ENCODE peak calls at places on chromosomes 2 and 18, in nine cellular contexts. One of them, this sample, is unnamed. For H3K4me1 and H3K9me3, the result is how much of the 10 kb centered on the place peaks cover.

GRCh38 chr2:149597050-149598013 is 9.8 kb upstream of the MMADHC start:
- DNase-seq in left lung: no peak
- DNase-seq in sigmoid colon: peak
- DNase-seq in heart right ventricle: peak
- DNase-seq in left ventricle myocardium inferior: no peak
- DNase-seq in CD4-positive, alpha-beta memory T cell: peak
- DNase-seq in esophagus squamous epithelium: no peak
- DNase-seq in breast epithelium: peak
- DNase-seq in upper lobe of right lung: no peak
- DNase-seq in this sample: peak

GRCh38 chr2:131140581-131140980 is 35.4 kb downstream of the PLEKHB2 start:
- DNase-seq in sigmoid colon: no peak
- DNase-seq in esophagus squamous epithelium: no peak
- DNase-seq in CD4-positive, alpha-beta memory T cell: no peak
- DNase-seq in left ventricle myocardium inferior: no peak
- DNase-seq in left lung: no peak
- DNase-seq in breast epithelium: no peak
- DNase-seq in heart right ventricle: no peak
- DNase-seq in upper lobe of right lung: no peak
- DNase-seq in this sample: no peak

GRCh38 chr2:122136071-122136470 is 380.6 kb downstream of the TSN start:
- DNase-seq in left lung: no peak
- DNase-seq in esophagus squamous epithelium: no peak
- DNase-seq in heart right ventricle: no peak
- DNase-seq in CD4-positive, alpha-beta memory T cell: no peak
- DNase-seq in sigmoid colon: no peak
- DNase-seq in breast epithelium: no peak
- DNase-seq in upper lobe of right lung: no peak
- DNase-seq in left ventricle myocardium inferior: no peak
- DNase-seq in this sample: no peak

GRCh38 chr2:124804014-124804940 is 779.2 kb downstream of the CNTNAP5 start:
- DNase-seq in heart right ventricle: no peak
- DNase-seq in left lung: no peak
- DNase-seq in upper lobe of right lung: no peak
- DNase-seq in esophagus squamous epithelium: no peak
- DNase-seq in breast epithelium: no peak
- DNase-seq in sigmoid colon: no peak
- DNase-seq in left ventricle myocardium inferior: no peak
- DNase-seq in CD4-positive, alpha-beta memory T cell: no peak
- DNase-seq in this sample: no peak

GRCh38 chr2:62265116-62265515 is 69.2 kb downstream of the B3GNT2 start:
- DNase-seq in left lung: peak
- DNase-seq in esophagus squamous epithelium: no peak
- DNase-seq in CD4-positive, alpha-beta memory T cell: no peak
- DNase-seq in upper lobe of right lung: no peak
- DNase-seq in heart right ventricle: no peak
- DNase-seq in sigmoid colon: no peak
- DNase-seq in left ventricle myocardium inferior: no peak
- DNase-seq in breast epithelium: no peak
- DNase-seq in this sample: no peak

GRCh38 chr2:199757466-199757865 is 93.5 kb downstream of the FTCDNL1 start:
- DNase-seq in upper lobe of right lung: peak
- DNase-seq in left ventricle myocardium inferior: peak
- DNase-seq in breast epithelium: peak
- DNase-seq in heart right ventricle: peak
- DNase-seq in sigmoid colon: peak
- DNase-seq in left lung: peak
- DNase-seq in CD4-positive, alpha-beta memory T cell: no peak
- DNase-seq in esophagus squamous epithelium: no peak
- DNase-seq in this sample: no peak

GRCh38 chr18:49630246-49630699 is 68.4 kb downstream of the LIPG start:
- DNase-seq in CD4-positive, alpha-beta memory T cell: no peak
- DNase-seq in heart right ventricle: no peak
- DNase-seq in sigmoid colon: no peak
- DNase-seq in breast epithelium: peak
- DNase-seq in left lung: no peak
- DNase-seq in esophagus squamous epithelium: no peak
- DNase-seq in upper lobe of right lung: no peak
- DNase-seq in left ventricle myocardium inferior: no peak
- DNase-seq in this sample: no peak

GRCh38 chr18:22108674-22109073 is 60.7 kb upstream of the GATA6 start:
- DNase-seq in CD4-positive, alpha-beta memory T cell: no peak
- DNase-seq in upper lobe of right lung: no peak
- DNase-seq in breast epithelium: no peak
- DNase-seq in left lung: no peak
- DNase-seq in esophagus squamous epithelium: no peak
- DNase-seq in heart right ventricle: no peak
- DNase-seq in left ventricle myocardium inferior: no peak
- DNase-seq in sigmoid colon: no peak
- DNase-seq in this sample: no peak

GRCh38 chr2:159035790-159036411 is 67.5 kb downstream of the TANC1 start:
- DNase-seq in upper lobe of right lung: no peak
- DNase-seq in sigmoid colon: no peak
- DNase-seq in left ventricle myocardium inferior: no peak
- DNase-seq in left lung: no peak
- DNase-seq in CD4-positive, alpha-beta memory T cell: peak
- DNase-seq in heart right ventricle: no peak
- DNase-seq in esophagus squamous epithelium: no peak
- DNase-seq in breast epithelium: peak
- DNase-seq in this sample: no peak

GRCh38 chr2:164840930-164841718 is 499 bp downstream of the COBLL1 start:
- DNase-seq in heart right ventricle: peak
- DNase-seq in CD4-positive, alpha-beta memory T cell: no peak
- DNase-seq in upper lobe of right lung: peak
- DNase-seq in breast epithelium: peak
- DNase-seq in esophagus squamous epithelium: no peak
- DNase-seq in sigmoid colon: peak
- DNase-seq in left ventricle myocardium inferior: peak
- DNase-seq in left lung: peak
- DNase-seq in this sample: peak

GRCh38 chr2:189226017-189226416 is 46.5 kb upstream of the COL5A2 start:
- DNase-seq in left ventricle myocardium inferior: no peak
- DNase-seq in sigmoid colon: no peak
- DNase-seq in esophagus squamous epithelium: no peak
- DNase-seq in upper lobe of right lung: no peak
- DNase-seq in left lung: no peak
- DNase-seq in heart right ventricle: no peak
- DNase-seq in CD4-positive, alpha-beta memory T cell: no peak
- DNase-seq in breast epithelium: no peak
- DNase-seq in this sample: no peak

GRCh38 chr2:179263015-179263414 is 1.6 kb downstream of the SESTD1 start:
- DNase-seq in heart right ventricle: no peak
- DNase-seq in left ventricle myocardium inferior: no peak
- DNase-seq in CD4-positive, alpha-beta memory T cell: no peak
- DNase-seq in upper lobe of right lung: no peak
- DNase-seq in left lung: no peak
- DNase-seq in breast epithelium: no peak
- DNase-seq in esophagus squamous epithelium: no peak
- DNase-seq in sigmoid colon: no peak
- DNase-seq in this sample: no peak
- H3K27ac ChIP-seq in heart right ventricle: peak
- H3K27ac ChIP-seq in left ventricle myocardium inferior: peak
- H3K27ac ChIP-seq in CD4-positive, alpha-beta memory T cell: no peak
- H3K27ac ChIP-seq in upper lobe of right lung: peak
- H3K27ac ChIP-seq in left lung: peak
- H3K27ac ChIP-seq in breast epithelium: peak
- H3K27ac ChIP-seq in esophagus squamous epithelium: peak
- H3K27ac ChIP-seq in sigmoid colon: peak
- H3K27ac ChIP-seq in this sample: peak

DNA sequence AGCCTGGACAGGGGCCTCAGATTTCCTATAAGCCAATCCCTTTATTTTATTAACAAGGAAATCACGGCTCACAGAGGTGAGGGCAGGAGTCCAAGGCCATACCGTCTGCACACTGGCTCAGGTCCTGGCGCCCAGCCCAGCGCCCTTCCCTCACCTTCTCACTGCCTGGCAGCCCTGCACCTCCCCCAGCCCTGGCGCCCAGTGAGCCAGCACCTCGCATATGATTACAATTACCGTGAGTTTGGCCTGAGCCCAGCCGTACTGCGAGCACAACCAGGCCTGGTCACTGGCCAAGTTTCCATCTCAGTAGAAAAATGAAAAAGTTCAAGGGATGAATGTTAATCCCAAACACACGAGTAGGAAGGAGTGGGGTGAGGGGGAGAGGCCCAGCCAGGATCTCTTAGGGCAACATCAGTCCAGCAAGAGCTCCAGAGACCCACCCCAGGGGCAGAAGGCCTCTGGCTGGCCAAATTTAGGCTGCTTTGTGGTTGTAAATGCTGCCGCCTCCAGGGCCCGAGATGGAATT is 68.4 kb downstream of the MCFD2 start:
- DNase-seq in esophagus squamous epithelium: peak
- DNase-seq in CD4-positive, alpha-beta memory T cell: no peak
- DNase-seq in upper lobe of right lung: peak
- DNase-seq in left lung: peak
- DNase-seq in left ventricle myocardium inferior: peak
- DNase-seq in breast epithelium: peak
- DNase-seq in heart right ventricle: peak
- DNase-seq in sigmoid colon: peak
- DNase-seq in this sample: peak
- H3K4me1 ChIP-seq in esophagus squamous epithelium: half or more
- H3K4me1 ChIP-seq in CD4-positive, alpha-beta memory T cell: under half
- H3K4me1 ChIP-seq in upper lobe of right lung: half or more
- H3K4me1 ChIP-seq in left lung: half or more
- H3K4me1 ChIP-seq in left ventricle myocardium inferior: half or more
- H3K4me1 ChIP-seq in breast epithelium: under half
- H3K4me1 ChIP-seq in heart right ventricle: half or more
- H3K4me1 ChIP-seq in sigmoid colon: half or more
- H3K4me1 ChIP-seq in this sample: half or more

GRCh38 chr2:13968811-13969210 is 663.7 kb upstream of the LRATD1 start:
- DNase-seq in sigmoid colon: no peak
- DNase-seq in CD4-positive, alpha-beta memory T cell: no peak
- DNase-seq in heart right ventricle: no peak
- DNase-seq in left ventricle myocardium inferior: no peak
- DNase-seq in upper lobe of right lung: no peak
- DNase-seq in breast epithelium: no peak
- DNase-seq in left lung: no peak
- DNase-seq in esophagus squamous epithelium: no peak
- DNase-seq in this sample: no peak
- H3K9me3 ChIP-seq in sigmoid colon: under half
- H3K9me3 ChIP-seq in CD4-positive, alpha-beta memory T cell: under half
- H3K9me3 ChIP-seq in heart right ventricle: under half
- H3K9me3 ChIP-seq in left ventricle myocardium inferior: under half
- H3K9me3 ChIP-seq in upper lobe of right lung: under half
- H3K9me3 ChIP-seq in breast epithelium: under half
- H3K9me3 ChIP-seq in left lung: under half
- H3K9me3 ChIP-seq in esophagus squamous epithelium: under half
- H3K9me3 ChIP-seq in this sample: under half

GRCh38 chr2:231521-232185 is 32.2 kb downstream of the SH3YL1 start:
- DNase-seq in breast epithelium: no peak
- DNase-seq in left ventricle myocardium inferior: no peak
- DNase-seq in CD4-positive, alpha-beta memory T cell: no peak
- DNase-seq in upper lobe of right lung: no peak
- DNase-seq in left lung: no peak
- DNase-seq in sigmoid colon: no peak
- DNase-seq in esophagus squamous epithelium: no peak
- DNase-seq in heart right ventricle: no peak
- DNase-seq in this sample: peak

GRCh38 chr2:223451-223850 is 40.4 kb downstream of the SH3YL1 start:
- DNase-seq in breast epithelium: no peak
- DNase-seq in CD4-positive, alpha-beta memory T cell: no peak
- DNase-seq in esophagus squamous epithelium: no peak
- DNase-seq in left lung: no peak
- DNase-seq in left ventricle myocardium inferior: no peak
- DNase-seq in upper lobe of right lung: no peak
- DNase-seq in sigmoid colon: no peak
- DNase-seq in heart right ventricle: no peak
- DNase-seq in this sample: no peak

GRCh38 chr2:223971-224760 is 39.7 kb downstream of the SH3YL1 start:
- DNase-seq in left lung: no peak
- DNase-seq in left ventricle myocardium inferior: no peak
- DNase-seq in breast epithelium: no peak
- DNase-seq in sigmoid colon: no peak
- DNase-seq in heart right ventricle: no peak
- DNase-seq in upper lobe of right lung: no peak
- DNase-seq in CD4-positive, alpha-beta memory T cell: no peak
- DNase-seq in esophagus squamous epithelium: no peak
- DNase-seq in this sample: no peak

GRCh38 chr2:228518-229278 is 35.1 kb downstream of the SH3YL1 start:
- DNase-seq in sigmoid colon: no peak
- DNase-seq in upper lobe of right lung: no peak
- DNase-seq in esophagus squamous epithelium: no peak
- DNase-seq in heart right ventricle: no peak
- DNase-seq in CD4-positive, alpha-beta memory T cell: no peak
- DNase-seq in breast epithelium: no peak
- DNase-seq in left lung: no peak
- DNase-seq in left ventricle myocardium inferior: no peak
- DNase-seq in this sample: no peak

DNA sequence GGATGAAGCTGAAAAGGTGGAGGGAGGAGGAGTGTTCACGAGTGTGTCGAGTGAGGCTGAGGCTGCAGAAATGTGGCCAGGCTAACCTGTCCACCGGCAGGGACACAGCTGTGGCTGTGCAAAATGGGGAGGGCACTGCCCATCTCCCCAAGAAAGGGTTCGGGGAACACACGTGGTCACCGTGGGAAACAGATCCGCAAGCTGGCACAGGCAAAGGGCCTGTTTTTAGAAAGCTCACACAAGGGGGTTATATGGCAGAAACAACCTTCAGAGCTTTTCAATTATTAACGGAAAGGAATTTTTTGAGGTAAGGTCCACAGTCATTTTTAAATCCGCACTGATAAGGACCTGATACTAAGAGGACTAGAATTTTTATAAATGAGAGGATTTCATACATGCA is 35.7 kb downstream of the SH3YL1 start:
- DNase-seq in breast epithelium: no peak
- DNase-seq in heart right ventricle: no peak
- DNase-seq in CD4-positive, alpha-beta memory T cell: no peak
- DNase-seq in left lung: no peak
- DNase-seq in left ventricle myocardium inferior: no peak
- DNase-seq in sigmoid colon: no peak
- DNase-seq in esophagus squamous epithelium: no peak
- DNase-seq in upper lobe of right lung: no peak
- DNase-seq in this sample: no peak
- H3K27ac ChIP-seq in breast epithelium: no peak
- H3K27ac ChIP-seq in heart right ventricle: no peak
- H3K27ac ChIP-seq in CD4-positive, alpha-beta memory T cell: no peak
- H3K27ac ChIP-seq in left lung: no peak
- H3K27ac ChIP-seq in left ventricle myocardium inferior: no peak
- H3K27ac ChIP-seq in sigmoid colon: no peak
- H3K27ac ChIP-seq in esophagus squamous epithelium: no peak
- H3K27ac ChIP-seq in upper lobe of right lung: no peak
- H3K27ac ChIP-seq in this sample: no peak

DNA sequence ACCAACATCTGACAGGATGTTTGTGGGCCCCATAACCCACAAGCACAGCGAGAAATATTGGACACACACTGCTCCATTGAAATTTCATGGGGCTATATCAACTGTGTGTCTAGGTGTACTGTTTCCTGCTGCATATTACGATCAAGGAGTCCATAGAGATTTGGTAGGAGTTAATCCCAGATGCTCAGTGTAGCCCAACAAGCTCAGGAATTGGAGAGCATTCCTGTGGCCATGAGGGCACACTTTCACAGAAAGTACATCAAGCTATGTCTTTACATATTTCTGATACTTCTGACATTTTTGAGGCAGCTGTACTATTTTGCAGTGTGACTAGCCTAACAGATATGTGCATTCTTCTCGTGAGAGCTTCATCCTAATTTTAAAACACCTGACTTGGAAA is 473.1 kb downstream of the PTH2R start:
- DNase-seq in upper lobe of right lung: no peak
- DNase-seq in breast epithelium: no peak
- DNase-seq in left ventricle myocardium inferior: no peak
- DNase-seq in sigmoid colon: no peak
- DNase-seq in CD4-positive, alpha-beta memory T cell: no peak
- DNase-seq in heart right ventricle: no peak
- DNase-seq in left lung: no peak
- DNase-seq in esophagus squamous epithelium: no peak
- DNase-seq in this sample: no peak
- H3K4me1 ChIP-seq in upper lobe of right lung: under half
- H3K4me1 ChIP-seq in breast epithelium: under half
- H3K4me1 ChIP-seq in left ventricle myocardium inferior: under half
- H3K4me1 ChIP-seq in sigmoid colon: under half
- H3K4me1 ChIP-seq in CD4-positive, alpha-beta memory T cell: under half
- H3K4me1 ChIP-seq in heart right ventricle: under half
- H3K4me1 ChIP-seq in left lung: under half
- H3K4me1 ChIP-seq in esophagus squamous epithelium: under half
- H3K4me1 ChIP-seq in this sample: under half